ENCODE peak calls at places on chromosomes 2 and 18, in six cellular contexts. N is body of pancreas, P is brain microvascular endothelial cell, A is foreskin fibroblast, Q is dorsolateral prefrontal cortex, O is A673. C is an unnamed sample.

GRCh38 chr2:134124047-134124753 is 129.7 kb upstream of the MGAT5 start:
- DNase-seq in N (peak), P (no peak), A (no peak), Q (no peak), O (peak), C (no peak)

GRCh38 chr2:86621290-86621943 is 2.2 kb downstream of the RNF103 start:
- DNase-seq in N (no peak), P (no peak), A (no peak), Q (no peak), O (no peak), C (no peak)

GRCh38 chr2:190976521-190976920 is 37.5 kb downstream of the STAT1 start:
- DNase-seq in N (no peak), P (no peak), A (no peak), Q (no peak), O (no peak), C (no peak)

GRCh38 chr2:11807156-11808015 is 61.0 kb downstream of the LPIN1 start:
- DNase-seq in N (no peak), P (no peak), A (no peak), Q (no peak), O (no peak), C (no peak)

GRCh38 chr2:47208852-47209606 is 53.9 kb upstream of the STPG4 start:
- DNase-seq in N (no peak), P (peak), A (no peak), Q (no peak), O (no peak), C (no peak)

GRCh38 chr2:148375214-148375613 is 269.3 kb upstream of the EPC2 start:
- DNase-seq in N (no peak), P (peak), A (no peak), Q (no peak), O (no peak), C (no peak)

GRCh38 chr2:160363961-160364733 is 129.5 kb downstream of the RBMS1 start:
- DNase-seq in N (no peak), P (no peak), A (no peak), Q (no peak), O (no peak), C (no peak)

GRCh38 chr2:198309673-198310280 is 505.4 kb downstream of the PLCL1 start:
- DNase-seq in N (peak), P (peak), A (peak), Q (no peak), O (peak), C (no peak)

GRCh38 chr2:26245810-26246209 is 1.1 kb downstream of the HADHB start:
- DNase-seq in N (no peak), P (no peak), A (no peak), Q (no peak), O (no peak), C (no peak)

GRCh38 chr2:230042195-230042594 is 26.5 kb downstream of the SLC16A14 start:
- DNase-seq in N (no peak), P (peak), A (no peak), Q (no peak), O (no peak), C (no peak)

GRCh38 chr2:241378816-241379215 is 22.7 kb downstream of the FARP2 start:
- DNase-seq in N (no peak), P (no peak), A (no peak), Q (no peak), O (no peak), C (no peak)

GRCh38 chr18:3972291-3972985 is 482.7 kb downstream of the DLGAP1 start:
- DNase-seq in N (no peak), P (no peak), A (no peak), Q (no peak), O (no peak), C (no peak)

GRCh38 chr2:237694423-237695194 is 67.2 kb downstream of the LRRFIP1 start:
- DNase-seq in N (no peak), P (no peak), A (no peak), Q (no peak), O (no peak), C (no peak)

GRCh38 chr2:283996-284794 is 3.7 kb downstream of the ALKAL2 start:
- DNase-seq in N (no peak), P (no peak), A (no peak), Q (no peak), O (no peak), C (no peak)

GRCh38 chr2:166382448-166382847 is 6.7 kb upstream of the SCN9A start:
- DNase-seq in N (no peak), P (no peak), A (no peak), Q (no peak), O (no peak), C (no peak)

GRCh38 chr2:20106746-20107145 is 55.3 kb upstream of the LAPTM4A start:
- DNase-seq in N (peak), P (no peak), A (no peak), Q (no peak), O (no peak), C (no peak)
- H3K4me3 ChIP-seq in N (no peak), P (peak), A (no peak), Q (peak), O (no peak), C (peak)

DNA sequence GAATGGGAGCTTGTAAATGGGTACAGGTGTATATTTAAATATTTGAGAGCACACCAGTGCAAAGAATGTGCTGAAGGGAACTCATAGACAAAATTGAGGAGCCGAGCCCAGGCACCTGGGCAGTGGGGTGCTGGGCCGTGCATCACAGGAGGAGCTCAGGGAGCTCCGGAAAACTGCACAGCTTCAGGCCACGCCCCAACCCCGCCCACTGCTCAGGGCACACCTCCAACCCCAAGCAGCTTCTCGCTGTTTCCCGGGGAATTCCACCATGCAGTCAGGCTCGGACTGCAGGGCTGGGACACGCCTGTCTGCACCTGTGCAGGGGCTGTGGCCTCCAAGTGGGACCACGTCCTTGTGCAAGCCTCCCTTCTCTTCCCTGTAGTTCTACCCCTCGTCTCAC is 243.1 kb downstream of the HDAC4 start:
- DNase-seq in N (peak), P (no peak), A (no peak), Q (peak), O (peak), C (no peak)
- TF ChIP-seq CTCF in N (no peak), P (no peak), A (no peak), Q (no peak), O (no peak), C (no peak)

GRCh38 chr2:175176624-175177023 is 4.9 kb downstream of the ATP5MC3 start:
- DNase-seq in N (no peak), P (no peak), A (no peak), Q (no peak), O (no peak), C (no peak)
- H3K4me3 ChIP-seq in N (no peak), P (no peak), A (no peak), Q (no peak), O (no peak), C (no peak)

DNA sequence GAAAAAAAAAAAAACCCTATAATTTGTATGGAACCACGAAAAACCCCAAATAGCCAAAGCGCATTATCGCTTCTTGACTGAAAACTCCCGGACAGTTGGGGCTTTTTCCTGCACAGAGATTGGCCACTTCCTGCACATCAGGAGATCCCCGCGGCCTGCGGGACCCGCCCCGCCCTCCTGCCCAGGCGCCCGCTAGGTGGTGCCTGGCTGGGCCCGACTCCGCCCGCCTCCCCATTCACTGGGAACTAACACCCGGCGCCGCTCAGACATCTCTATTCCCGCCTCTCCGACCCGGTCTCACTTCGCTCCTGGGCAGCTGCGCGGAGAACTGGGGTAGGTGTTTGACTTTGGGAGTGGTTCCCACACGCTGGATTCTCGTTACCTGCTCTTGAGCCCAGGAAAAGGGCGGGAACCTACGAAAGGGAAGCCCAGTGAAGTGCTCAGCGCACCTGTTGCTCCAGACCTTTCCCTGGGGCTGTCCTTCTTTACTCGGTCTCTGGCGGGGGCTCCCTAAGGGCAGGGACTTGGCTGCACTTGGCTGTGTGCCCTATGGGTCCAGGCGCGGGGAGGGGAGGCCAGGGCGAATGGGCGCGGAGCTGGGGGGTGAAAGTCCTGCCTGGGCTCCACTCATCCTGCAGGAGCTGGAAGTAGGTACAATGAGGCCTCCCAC is at the start of gene HMSD:
- DNase-seq in N (peak), P (peak), A (no peak), Q (peak), O (peak), C (no peak)
- TF ChIP-seq CTCF in N (peak), P (peak), A (peak), Q (peak), O (peak), C (peak)

GRCh38 chr2:174524525-174524924 is 37.7 kb upstream of the GPR155 start:
- DNase-seq in N (no peak), P (no peak), A (no peak), Q (no peak), O (no peak), C (no peak)
- H3K4me3 ChIP-seq in N (no peak), P (no peak), A (no peak), Q (no peak), O (no peak), C (no peak)

GRCh38 chr18:22560797-22561196 is 143.1 kb upstream of the CTAGE1 start:
- DNase-seq in N (no peak), P (no peak), A (no peak), Q (no peak), O (no peak), C (no peak)

GRCh38 chr18:22560283-22560627 is 142.5 kb upstream of the CTAGE1 start:
- DNase-seq in N (no peak), P (no peak), A (no peak), Q (no peak), O (no peak), C (no peak)

GRCh38 chr18:22558945-22559385 is 141.2 kb upstream of the CTAGE1 start:
- DNase-seq in N (peak), P (peak), A (no peak), Q (no peak), O (no peak), C (no peak)

GRCh38 chr18:22557160-22557941 is 139.6 kb upstream of the CTAGE1 start:
- DNase-seq in N (no peak), P (no peak), A (no peak), Q (no peak), O (no peak), C (no peak)

DNA sequence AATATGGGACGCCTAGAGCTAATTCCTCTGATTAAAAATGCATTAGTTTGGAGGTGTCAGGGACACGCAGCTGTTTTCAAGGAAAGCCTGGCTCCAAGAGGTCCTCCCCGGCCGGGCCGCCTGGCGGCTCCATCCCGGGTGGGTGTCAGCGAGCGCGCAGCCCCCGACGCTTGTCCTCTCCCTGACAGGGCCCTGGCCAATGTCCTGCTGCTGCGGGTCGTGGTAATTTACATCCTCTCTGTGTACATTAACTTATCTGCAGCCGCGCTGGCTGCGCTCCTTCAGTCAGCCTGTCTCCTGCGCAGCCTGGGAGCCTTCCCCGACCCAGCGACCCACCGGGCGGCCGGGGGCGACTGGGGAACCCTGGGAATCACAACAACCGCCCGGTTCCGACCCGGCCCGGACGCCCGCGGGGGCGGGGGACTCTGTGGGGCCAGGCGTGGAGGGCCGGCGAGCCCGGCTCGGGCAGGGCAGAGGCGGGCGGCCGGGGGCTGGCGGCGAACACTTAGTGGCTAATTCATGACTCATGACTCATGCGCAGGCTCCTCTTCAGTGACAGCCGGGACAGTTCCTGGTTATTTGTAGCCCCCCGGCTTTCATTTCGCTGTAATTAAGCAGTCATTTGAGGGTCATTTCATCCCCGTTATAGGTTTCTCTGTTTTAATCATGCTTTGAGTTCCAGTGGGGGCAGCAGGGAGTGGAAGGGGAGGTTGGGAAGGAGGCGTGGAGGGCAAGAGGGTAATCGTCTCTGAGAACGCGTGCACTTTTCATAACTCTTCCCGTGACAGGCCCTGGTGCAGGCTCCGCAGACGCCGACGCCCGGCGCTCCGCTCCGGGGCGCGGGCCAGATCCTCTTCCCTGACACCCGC is 141.9 kb upstream of the CTAGE1 start:
- DNase-seq in N (peak), P (peak), A (peak), Q (no peak), O (peak), C (no peak)
- TF ChIP-seq CTCF in N (peak), P (peak), A (peak), Q (no peak), O (no peak), C (peak)

GRCh38 chr2:6917071-6917760 is at the start of gene RNF144A:
- DNase-seq in N (peak), P (no peak), A (peak), Q (peak), O (peak), C (no peak)

GRCh38 chr2:6919912-6920905 is 3.0 kb downstream of the RNF144A start:
- DNase-seq in N (peak), P (no peak), A (no peak), Q (no peak), O (no peak), C (no peak)

GRCh38 chr2:6916224-6916623 is 988 bp upstream of the RNF144A start:
- DNase-seq in N (no peak), P (no peak), A (no peak), Q (no peak), O (no peak), C (no peak)

GRCh38 chr2:6916736-6917070 is 509 bp upstream of the RNF144A start:
- DNase-seq in N (no peak), P (no peak), A (no peak), Q (no peak), O (no peak), C (no peak)

GRCh38 chr2:6917761-6918421 is 679 bp downstream of the RNF144A start:
- DNase-seq in N (peak), P (no peak), A (no peak), Q (no peak), O (no peak), C (no peak)
- H3K4me3 ChIP-seq in N (peak), P (peak), A (peak), Q (peak), O (peak), C (peak)

GRCh38 chr18:50662177-50662576 is 102.3 kb downstream of the MAPK4 start:
- DNase-seq in N (peak), P (no peak), A (peak), Q (no peak), O (peak), C (no peak)

GRCh38 chr18:50656841-50657470 is 97.1 kb downstream of the MAPK4 start:
- DNase-seq in N (no peak), P (no peak), A (no peak), Q (no peak), O (no peak), C (no peak)

GRCh38 chr18:50661013-50661412 is 101.1 kb downstream of the MAPK4 start:
- DNase-seq in N (no peak), P (no peak), A (no peak), Q (no peak), O (no peak), C (no peak)

GRCh38 chr18:50658601-50659000 is 98.7 kb downstream of the MAPK4 start:
- DNase-seq in N (no peak), P (no peak), A (no peak), Q (no peak), O (no peak), C (no peak)

GRCh38 chr18:50659091-50660003 is 99.5 kb downstream of the MAPK4 start:
- DNase-seq in N (no peak), P (peak), A (no peak), Q (no peak), O (peak), C (no peak)
- TF ChIP-seq CTCF in N (no peak), P (no peak), A (no peak), Q (no peak), O (peak), C (no peak)

DNA sequence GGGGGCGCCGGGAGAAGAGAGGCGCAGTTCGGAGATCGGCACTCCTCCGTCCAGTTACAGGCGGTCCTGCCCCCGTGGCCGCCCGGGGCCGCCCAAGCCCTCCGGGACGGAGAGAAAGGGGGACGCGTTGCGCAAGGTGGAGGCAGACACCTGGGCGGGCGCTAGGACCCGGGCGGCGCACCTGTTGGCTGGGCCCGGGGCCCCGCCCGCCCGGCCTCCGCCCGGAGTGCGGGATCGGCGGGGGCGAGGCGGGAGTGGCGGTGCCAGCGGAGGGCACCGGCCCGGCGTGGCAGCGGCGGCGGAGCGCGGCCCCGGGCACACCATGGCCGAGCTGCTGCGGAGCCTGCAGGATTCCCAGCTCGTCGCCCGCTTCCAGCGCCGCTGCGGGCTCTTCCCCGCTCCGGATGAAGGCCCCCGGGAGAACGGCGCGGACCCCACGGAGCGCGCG is at the start of gene SGPP2:
- DNase-seq in N (peak), P (no peak), A (no peak), Q (no peak), O (no peak), C (no peak)
- H3K4me3 ChIP-seq in N (no peak), P (no peak), A (peak), Q (peak), O (peak), C (no peak)

DNA sequence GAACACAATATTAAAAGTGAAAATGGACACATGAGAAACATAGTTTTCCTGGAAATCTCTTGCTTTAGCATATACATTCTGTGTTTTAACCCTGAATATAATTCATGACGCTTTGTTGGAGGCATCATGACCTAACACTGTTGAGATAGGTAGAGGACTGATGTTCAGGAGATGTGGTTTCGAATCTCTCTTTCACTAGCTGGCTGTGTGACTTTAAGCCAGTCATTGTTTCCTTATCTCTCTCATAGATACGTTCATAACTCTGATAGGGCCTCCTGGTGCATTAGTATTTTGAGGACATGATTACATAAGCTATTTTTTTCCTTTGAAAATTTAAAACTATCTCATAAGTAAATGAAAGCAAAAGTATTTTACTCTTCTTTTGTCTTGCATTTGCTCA is 179.0 kb upstream of the DTNA start:
- DNase-seq in N (no peak), P (no peak), A (no peak), Q (no peak), O (no peak), C (no peak)
- TF ChIP-seq CTCF in N (no peak), P (no peak), A (no peak), Q (no peak), O (no peak), C (no peak)

C was measured in AG04449.